ENCODE peak calls at places on chromosomes 16 and 17, in seven cellular contexts. One of them, this sample, is unnamed.

GRCh38 chr16:49558451-49558850 is 184.8 kb downstream of the C16orf78 start:
- DNase-seq in IMR-90: no peak
- DNase-seq in cardiac fibroblast: no peak
- DNase-seq in BE2C: no peak
- DNase-seq in fibroblast of lung: no peak
- DNase-seq in epithelial cell of proximal tubule: no peak
- DNase-seq in lower lobe of right lung: no peak
- DNase-seq in this sample: no peak

GRCh38 chr17:9924735-9925191 is 19.7 kb upstream of the RCVRN start:
- DNase-seq in IMR-90: peak; percentile 75
- DNase-seq in cardiac fibroblast: peak; percentile 78
- DNase-seq in BE2C: no peak
- DNase-seq in fibroblast of lung: peak; percentile 53
- DNase-seq in epithelial cell of proximal tubule: peak; percentile 39
- DNase-seq in lower lobe of right lung: no peak
- DNase-seq in this sample: peak; percentile 73

GRCh38 chr16:54540525-54541180 is 254.1 kb upstream of the IRX3 start:
- DNase-seq in IMR-90: no peak
- DNase-seq in cardiac fibroblast: no peak
- DNase-seq in BE2C: no peak
- DNase-seq in fibroblast of lung: no peak
- DNase-seq in epithelial cell of proximal tubule: no peak
- DNase-seq in lower lobe of right lung: peak; percentile 53
- DNase-seq in this sample: no peak

GRCh38 chr17:77383613-77384608 is 243.1 kb downstream of the SEC14L1 start:
- DNase-seq in IMR-90: no peak
- DNase-seq in cardiac fibroblast: no peak
- DNase-seq in BE2C: no peak
- DNase-seq in fibroblast of lung: no peak
- DNase-seq in epithelial cell of proximal tubule: no peak
- DNase-seq in lower lobe of right lung: peak; percentile 66
- DNase-seq in this sample: no peak

GRCh38 chr16:82954224-82954929 is 327.6 kb downstream of the CDH13 start:
- DNase-seq in IMR-90: peak; percentile 70
- DNase-seq in cardiac fibroblast: peak; percentile 37
- DNase-seq in BE2C: no peak
- DNase-seq in fibroblast of lung: peak; percentile 78
- DNase-seq in epithelial cell of proximal tubule: no peak
- DNase-seq in lower lobe of right lung: no peak
- DNase-seq in this sample: no peak

GRCh38 chr17:69060835-69061234 is at the start of gene ABCA9:
- DNase-seq in IMR-90: peak; percentile 21
- DNase-seq in cardiac fibroblast: peak; percentile 97
- DNase-seq in BE2C: no peak
- DNase-seq in fibroblast of lung: peak; percentile 39
- DNase-seq in epithelial cell of proximal tubule: peak; percentile 36
- DNase-seq in lower lobe of right lung: no peak
- DNase-seq in this sample: no peak

GRCh38 chr17:83151056-83151441 is 71.6 kb downstream of the METRNL start:
- DNase-seq in IMR-90: no peak
- DNase-seq in cardiac fibroblast: no peak
- DNase-seq in BE2C: no peak
- DNase-seq in fibroblast of lung: no peak
- DNase-seq in epithelial cell of proximal tubule: no peak
- DNase-seq in lower lobe of right lung: no peak
- DNase-seq in this sample: no peak

GRCh38 chr16:68448360-68448970 is at the start of gene SMPD3:
- DNase-seq in IMR-90: peak; percentile 97
- DNase-seq in cardiac fibroblast: peak; percentile 99
- DNase-seq in BE2C: peak; percentile 100
- DNase-seq in fibroblast of lung: peak; percentile 99
- DNase-seq in epithelial cell of proximal tubule: peak; percentile 74
- DNase-seq in lower lobe of right lung: peak; percentile 99
- DNase-seq in this sample: peak; percentile 99

GRCh38 chr17:1643293-1643998 is 2.1 kb downstream of the SCARF1 start:
- DNase-seq in IMR-90: no peak
- DNase-seq in cardiac fibroblast: no peak
- DNase-seq in BE2C: peak; percentile 43
- DNase-seq in fibroblast of lung: no peak
- DNase-seq in epithelial cell of proximal tubule: no peak
- DNase-seq in lower lobe of right lung: peak; percentile 89
- DNase-seq in this sample: peak; percentile 71

GRCh38 chr16:2036200-2036966 is 9.7 kb downstream of the NHERF2 start:
- DNase-seq in IMR-90: no peak
- DNase-seq in cardiac fibroblast: no peak
- DNase-seq in BE2C: no peak
- DNase-seq in fibroblast of lung: no peak
- DNase-seq in epithelial cell of proximal tubule: no peak
- DNase-seq in lower lobe of right lung: no peak
- DNase-seq in this sample: no peak

GRCh38 chr17:37708008-37708615 is 36.7 kb downstream of the HNF1B start:
- DNase-seq in IMR-90: no peak
- DNase-seq in cardiac fibroblast: no peak
- DNase-seq in BE2C: no peak
- DNase-seq in fibroblast of lung: no peak
- DNase-seq in epithelial cell of proximal tubule: peak; percentile 61
- DNase-seq in lower lobe of right lung: no peak
- DNase-seq in this sample: peak; percentile 6

DNA sequence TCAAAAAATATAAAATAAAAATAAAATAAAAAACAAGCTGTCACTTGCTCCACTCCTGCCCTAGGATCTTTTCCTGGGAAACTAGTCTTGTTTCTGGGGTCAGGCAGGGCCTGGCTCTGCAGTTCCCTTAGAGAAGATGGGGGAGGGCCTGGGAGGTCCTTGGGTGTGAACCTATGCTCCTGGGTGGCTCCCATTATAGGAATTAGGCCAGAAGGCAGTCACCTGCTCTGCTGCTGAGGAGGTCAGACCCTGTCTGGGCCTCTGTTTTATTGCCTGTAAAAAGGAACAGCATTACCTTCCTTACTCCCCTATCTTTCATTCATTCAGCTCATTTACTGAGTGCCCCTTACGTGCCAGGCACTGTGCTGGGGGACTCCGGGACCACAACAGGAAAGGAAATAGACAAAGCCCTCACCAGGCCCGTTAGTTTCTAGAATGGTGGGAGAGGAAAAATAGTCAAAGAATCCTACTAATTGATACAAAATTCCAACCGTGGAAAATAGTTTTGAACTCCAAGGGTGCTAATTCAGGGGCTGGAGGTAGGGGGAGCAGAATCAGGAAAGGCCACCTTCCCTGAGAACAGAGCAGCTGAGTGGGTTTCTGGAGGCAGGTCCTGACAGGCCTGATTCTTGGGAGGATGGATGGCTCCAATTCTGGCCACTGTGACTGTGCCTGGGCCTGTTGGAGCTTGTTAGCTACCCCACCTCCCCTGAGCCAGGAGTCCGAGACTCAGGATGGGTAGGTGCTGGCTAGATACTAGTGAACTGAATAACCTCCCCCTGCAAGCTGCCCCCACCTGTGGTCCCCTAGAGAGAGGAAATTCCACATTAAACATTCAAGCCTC is 1.3 kb upstream of the SLC46A1 start:
- DNase-seq in IMR-90: no peak
- DNase-seq in cardiac fibroblast: no peak
- DNase-seq in BE2C: no peak
- DNase-seq in fibroblast of lung: no peak
- DNase-seq in epithelial cell of proximal tubule: no peak
- DNase-seq in lower lobe of right lung: peak; percentile 23
- DNase-seq in this sample: no peak
- TF ChIP-seq CTCF in IMR-90: no peak
- TF ChIP-seq CTCF in cardiac fibroblast: no peak
- TF ChIP-seq CTCF in BE2C: no peak
- TF ChIP-seq CTCF in fibroblast of lung: no peak
- TF ChIP-seq CTCF in epithelial cell of proximal tubule: no peak
- TF ChIP-seq CTCF in lower lobe of right lung: no peak
- TF ChIP-seq CTCF in this sample: no peak

GRCh38 chr17:11300201-11300600 is 59.2 kb downstream of the SHISA6 start:
- DNase-seq in IMR-90: no peak
- DNase-seq in cardiac fibroblast: no peak
- DNase-seq in BE2C: no peak
- DNase-seq in fibroblast of lung: no peak
- DNase-seq in epithelial cell of proximal tubule: no peak
- DNase-seq in lower lobe of right lung: no peak
- DNase-seq in this sample: no peak

GRCh38 chr17:11298401-11298800 is 57.4 kb downstream of the SHISA6 start:
- DNase-seq in IMR-90: no peak
- DNase-seq in cardiac fibroblast: no peak
- DNase-seq in BE2C: no peak
- DNase-seq in fibroblast of lung: no peak
- DNase-seq in epithelial cell of proximal tubule: no peak
- DNase-seq in lower lobe of right lung: no peak
- DNase-seq in this sample: no peak

GRCh38 chr17:11293480-11293879 is 52.5 kb downstream of the SHISA6 start:
- DNase-seq in IMR-90: no peak
- DNase-seq in cardiac fibroblast: no peak
- DNase-seq in BE2C: no peak
- DNase-seq in fibroblast of lung: no peak
- DNase-seq in epithelial cell of proximal tubule: no peak
- DNase-seq in lower lobe of right lung: no peak
- DNase-seq in this sample: no peak

GRCh38 chr17:11294826-11295225 is 53.8 kb downstream of the SHISA6 start:
- DNase-seq in IMR-90: no peak
- DNase-seq in cardiac fibroblast: no peak
- DNase-seq in BE2C: no peak
- DNase-seq in fibroblast of lung: no peak
- DNase-seq in epithelial cell of proximal tubule: no peak
- DNase-seq in lower lobe of right lung: no peak
- DNase-seq in this sample: no peak

DNA sequence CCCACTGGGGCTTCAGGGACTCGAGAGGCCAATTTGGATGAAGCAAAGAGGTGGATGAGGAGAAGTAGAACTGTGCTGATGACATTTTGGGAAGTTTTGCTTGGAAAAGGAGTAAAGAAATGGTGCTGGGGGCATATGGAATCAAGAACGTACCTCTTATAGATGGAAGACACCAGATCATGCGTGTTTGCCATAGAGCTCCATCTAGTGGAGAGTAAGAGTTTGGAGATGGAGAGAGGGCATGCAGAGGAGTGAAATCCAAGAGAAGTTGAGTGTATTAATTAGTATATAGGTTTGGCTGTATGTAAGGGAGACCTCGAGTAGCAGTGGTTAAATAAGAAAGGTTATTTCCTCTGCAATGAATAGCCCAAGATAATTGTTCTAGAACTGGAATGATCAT is 56.0 kb downstream of the SHISA6 start:
- DNase-seq in IMR-90: no peak
- DNase-seq in cardiac fibroblast: no peak
- DNase-seq in BE2C: no peak
- DNase-seq in fibroblast of lung: no peak
- DNase-seq in epithelial cell of proximal tubule: no peak
- DNase-seq in lower lobe of right lung: no peak
- DNase-seq in this sample: peak; percentile 23
- TF ChIP-seq CTCF in IMR-90: no peak
- TF ChIP-seq CTCF in cardiac fibroblast: no peak
- TF ChIP-seq CTCF in BE2C: no peak
- TF ChIP-seq CTCF in fibroblast of lung: no peak
- TF ChIP-seq CTCF in epithelial cell of proximal tubule: peak; percentile 62
- TF ChIP-seq CTCF in lower lobe of right lung: peak; percentile 43
- TF ChIP-seq CTCF in this sample: peak; percentile 40

GRCh38 chr17:47732399-47733046 is 513 bp upstream of the TBX21 start:
- DNase-seq in IMR-90: no peak
- DNase-seq in cardiac fibroblast: no peak
- DNase-seq in BE2C: no peak
- DNase-seq in fibroblast of lung: no peak
- DNase-seq in epithelial cell of proximal tubule: no peak
- DNase-seq in lower lobe of right lung: no peak
- DNase-seq in this sample: no peak

GRCh38 chr17:47729486-47729885 is 3.5 kb upstream of the TBX21 start:
- DNase-seq in IMR-90: no peak
- DNase-seq in cardiac fibroblast: no peak
- DNase-seq in BE2C: peak; percentile 1
- DNase-seq in fibroblast of lung: no peak
- DNase-seq in epithelial cell of proximal tubule: no peak
- DNase-seq in lower lobe of right lung: peak; percentile 20
- DNase-seq in this sample: no peak

GRCh38 chr17:47730681-47731080 is 2.4 kb upstream of the TBX21 start:
- DNase-seq in IMR-90: no peak
- DNase-seq in cardiac fibroblast: no peak
- DNase-seq in BE2C: no peak
- DNase-seq in fibroblast of lung: no peak
- DNase-seq in epithelial cell of proximal tubule: no peak
- DNase-seq in lower lobe of right lung: no peak
- DNase-seq in this sample: no peak

GRCh38 chr17:47733047-47733413 is at the start of gene TBX21:
- DNase-seq in IMR-90: no peak
- DNase-seq in cardiac fibroblast: peak; percentile 13
- DNase-seq in BE2C: peak; percentile 90
- DNase-seq in fibroblast of lung: peak; percentile 10
- DNase-seq in epithelial cell of proximal tubule: no peak
- DNase-seq in lower lobe of right lung: peak; percentile 78
- DNase-seq in this sample: peak; percentile 94

DNA sequence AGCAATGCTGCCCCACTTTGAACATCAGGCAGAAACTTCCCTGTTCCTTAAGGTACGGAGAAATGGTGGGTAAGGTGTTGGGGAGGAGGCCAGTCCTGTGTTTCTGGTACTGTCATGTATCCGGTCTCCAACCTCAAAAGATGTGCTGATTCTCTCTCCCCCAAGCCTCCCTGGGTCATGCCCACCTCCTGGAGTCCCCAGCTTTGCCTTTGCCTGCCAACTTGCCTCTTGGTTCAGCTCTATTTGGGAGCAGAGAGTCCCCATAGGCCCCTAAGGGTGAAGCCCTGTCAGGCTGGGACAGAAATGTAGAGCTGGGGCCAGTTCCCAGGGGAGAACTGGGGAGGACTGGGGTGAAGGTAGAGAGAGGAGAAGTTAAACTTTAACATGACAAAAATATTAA is 1.6 kb upstream of the TBX21 start:
- DNase-seq in IMR-90: no peak
- DNase-seq in cardiac fibroblast: no peak
- DNase-seq in BE2C: no peak
- DNase-seq in fibroblast of lung: no peak
- DNase-seq in epithelial cell of proximal tubule: no peak
- DNase-seq in lower lobe of right lung: no peak
- DNase-seq in this sample: no peak
- TF ChIP-seq CTCF in IMR-90: no peak
- TF ChIP-seq CTCF in cardiac fibroblast: no peak
- TF ChIP-seq CTCF in BE2C: no peak
- TF ChIP-seq CTCF in fibroblast of lung: no peak
- TF ChIP-seq CTCF in epithelial cell of proximal tubule: no peak
- TF ChIP-seq CTCF in lower lobe of right lung: no peak
- TF ChIP-seq CTCF in this sample: no peak

DNA sequence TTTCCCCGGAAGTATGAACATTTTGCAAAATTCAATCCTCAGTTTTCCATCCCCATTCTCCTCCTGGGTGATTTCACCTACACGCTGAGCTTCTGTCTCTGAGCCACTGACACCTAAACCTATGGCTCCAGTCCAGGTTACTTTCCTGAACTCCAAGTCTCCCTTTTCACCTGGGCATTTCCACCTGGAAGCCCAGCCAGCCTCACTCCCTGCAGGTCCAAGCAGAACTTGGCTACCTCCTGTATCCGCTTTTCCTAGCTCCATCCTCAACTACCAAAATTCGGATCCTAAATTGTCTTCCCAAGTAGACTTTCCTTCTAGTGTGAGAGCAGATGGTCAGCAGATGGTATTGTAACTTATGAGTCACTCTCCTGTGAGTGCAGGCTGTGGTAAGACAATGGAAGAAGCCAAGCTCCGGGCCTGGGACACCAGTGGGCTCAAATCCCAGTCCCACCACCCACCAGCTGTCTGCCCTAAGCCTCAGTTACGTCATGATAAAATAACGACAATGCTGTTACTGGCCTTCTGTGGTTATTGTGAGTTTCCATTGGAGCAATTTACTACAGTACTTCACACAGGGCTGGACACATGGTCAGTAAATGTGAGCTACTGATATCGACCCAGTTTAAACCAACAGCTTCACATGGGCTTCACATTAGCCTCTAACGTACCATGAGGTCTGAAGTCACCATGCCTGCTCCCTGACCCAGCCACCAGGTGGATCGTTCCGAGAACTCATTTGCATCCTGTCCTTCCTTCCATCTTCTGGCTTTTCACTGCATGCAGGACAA is 33.3 kb downstream of the PECAM1 start:
- DNase-seq in IMR-90: peak; percentile 94
- DNase-seq in cardiac fibroblast: peak; percentile 99
- DNase-seq in BE2C: no peak
- DNase-seq in fibroblast of lung: peak; percentile 100
- DNase-seq in epithelial cell of proximal tubule: no peak
- DNase-seq in lower lobe of right lung: no peak
- DNase-seq in this sample: no peak
- TF ChIP-seq CTCF in IMR-90: no peak
- TF ChIP-seq CTCF in cardiac fibroblast: peak; percentile 24
- TF ChIP-seq CTCF in BE2C: no peak
- TF ChIP-seq CTCF in fibroblast of lung: peak; percentile 11
- TF ChIP-seq CTCF in epithelial cell of proximal tubule: no peak
- TF ChIP-seq CTCF in lower lobe of right lung: no peak
- TF ChIP-seq CTCF in this sample: no peak

This sample was measured in GM12865.